ENCODE peak calls at places on chromosomes 1 and 21, in seven cellular contexts. Y is left ventricle myocardium superior, W is NCI-H774, L is erythroblast, S is body of pancreas, K is hippocampal formation, X is fibroblast of villous mesenchyme. E is an unnamed sample.
A peak's percentile ranks its signal among the peaks of the same experiment; 100 is the strongest.

GRCh38 chr1:243748227-243748626 is 101.8 kb downstream of the AKT3 start:
- DNase-seq in X (peak; percentile 7), W (no peak), S (no peak), K (no peak), Y (no peak), L (no peak), E (no peak)

GRCh38 chr1:71072273-71072672 is 8.6 kb downstream of the ZRANB2 start:
- DNase-seq in X (no peak), Y (no peak), S (no peak), W (no peak), K (no peak), L (no peak), E (no peak)

GRCh38 chr1:27499142-27499541 is 9.2 kb upstream of the WASF2 start:
- DNase-seq in S (no peak), W (no peak), L (no peak), K (no peak), Y (no peak), X (no peak), E (no peak)

GRCh38 chr1:235327559-235328270 is at the start of gene ARID4B:
- DNase-seq in W (peak; percentile 67), X (no peak), L (no peak), Y (peak; percentile 85), S (no peak), K (peak; percentile 79), E (peak; percentile 64)

GRCh38 chr1:58290685-58291372 is 255.7 kb downstream of the OMA1 start:
- DNase-seq in W (no peak), S (peak; percentile 7), Y (no peak), X (peak; percentile 31), K (no peak), L (no peak), E (no peak)

GRCh38 chr1:93749894-93750301 is 68.3 kb upstream of the BCAR3 start:
- DNase-seq in W (no peak), S (peak; percentile 30), K (no peak), X (no peak), L (no peak), Y (no peak), E (no peak)

GRCh38 chr1:34408011-34408410 is 231.3 kb downstream of the C1orf94 start:
- DNase-seq in S (no peak), Y (no peak), K (no peak), X (no peak), L (no peak), W (no peak), E (no peak)

GRCh38 chr1:19738106-19738505 is 61.6 kb downstream of the TMCO4 start:
- DNase-seq in Y (peak; percentile 45), K (no peak), W (no peak), S (peak; percentile 45), X (no peak), L (no peak), E (no peak)

GRCh38 chr1:39266269-39266668 is 61.8 kb downstream of the MACF1 start:
- DNase-seq in L (peak; percentile 17), Y (no peak), S (no peak), X (peak; percentile 46), K (peak; percentile 31), W (no peak), E (no peak)

GRCh38 chr1:198686069-198686728 is 47.4 kb downstream of the PTPRC start:
- DNase-seq in W (peak; percentile 41), L (peak; percentile 35), X (peak; percentile 65), S (no peak), Y (no peak), K (peak; percentile 70), E (no peak)

GRCh38 chr21:44952116-44952928 is 12.5 kb downstream of the SLX9 start:
- DNase-seq in K (no peak), L (no peak), X (no peak), S (no peak), W (no peak), Y (peak; percentile 82), E (no peak)

GRCh38 chr1:59008599-59009347 is 224.9 kb upstream of the JUN start:
- DNase-seq in X (peak; percentile 36), K (no peak), Y (no peak), S (no peak), W (no peak), L (peak; percentile 25), E (no peak)

GRCh38 chr1:157753611-157754010 is 23.3 kb downstream of the FCRL2 start:
- DNase-seq in Y (no peak), S (no peak), X (no peak), K (no peak), W (no peak), L (no peak), E (no peak)

GRCh38 chr1:82903626-82904025 is 1095.3 kb downstream of the TTLL7 start:
- DNase-seq in X (no peak), K (no peak), W (no peak), L (no peak), S (no peak), Y (no peak), E (no peak)

GRCh38 chr1:218349365-218350021 is 4.4 kb downstream of the TGFB2 start:
- DNase-seq in Y (no peak), X (no peak), K (no peak), L (no peak), W (no peak), S (no peak), E (no peak)

GRCh38 chr1:156366832-156367231 is 2.2 kb upstream of the RHBG start:
- DNase-seq in X (no peak), S (no peak), W (no peak), L (no peak), K (no peak), Y (no peak), E (no peak)

GRCh38 chr1:161954466-161954865 is 69.2 kb downstream of the OLFML2B start:
- DNase-seq in W (no peak), K (no peak), X (no peak), S (no peak), L (no peak), Y (no peak), E (no peak)

GRCh38 chr1:39409055-39409816 is 82.2 kb upstream of the BMP8A start:
- DNase-seq in X (peak; percentile 82), Y (peak; percentile 67), K (no peak), S (peak; percentile 59), W (peak; percentile 48), L (no peak), E (no peak)

GRCh38 chr1:87478231-87478630 is 149.6 kb downstream of the LMO4 start:
- DNase-seq in Y (peak; percentile 50), W (no peak), S (peak; percentile 26), K (no peak), X (peak; percentile 21), L (no peak), E (no peak)

GRCh38 chr1:101938681-101939080 is 58.0 kb downstream of the OLFM3 start:
- DNase-seq in L (no peak), W (no peak), S (no peak), K (no peak), Y (no peak), X (no peak), E (no peak)

GRCh38 chr21:31397939-31398338 is 53.9 kb upstream of the TIAM1 start:
- DNase-seq in L (no peak), W (no peak), X (no peak), Y (no peak), K (no peak), S (no peak), E (no peak)

GRCh38 chr1:233636503-233636877 is 22.6 kb downstream of the KCNK1 start:
- DNase-seq in L (no peak), Y (no peak), W (no peak), S (no peak), K (no peak), X (no peak), E (no peak)

GRCh38 chr1:91024501-91025119 is 2.8 kb upstream of the ZNF644 start:
- DNase-seq in L (no peak), K (no peak), Y (no peak), W (no peak), X (no peak), S (no peak), E (no peak)

GRCh38 chr1:199746985-199747384 is 280.5 kb upstream of the NR5A2 start:
- DNase-seq in L (no peak), Y (no peak), K (no peak), S (no peak), W (no peak), X (no peak), E (no peak)

GRCh38 chr1:201013031-201013485 is 10.5 kb downstream of the KIF21B start:
- DNase-seq in Y (no peak), S (no peak), W (no peak), X (no peak), K (no peak), L (no peak), E (no peak)

GRCh38 chr1:80171101-80171500 is 1164.6 kb upstream of the ADGRL4 start:
- DNase-seq in L (no peak), X (no peak), W (no peak), K (no peak), Y (no peak), S (peak; percentile 22), E (no peak)

GRCh38 chr1:59077739-59078503 is 219.0 kb upstream of the FGGY start:
- DNase-seq in L (no peak), W (peak; percentile 68), K (no peak), X (no peak), S (no peak), Y (no peak), E (no peak)

GRCh38 chr1:160756617-160757206 is 17.7 kb downstream of the SLAMF7 start:
- DNase-seq in L (no peak), K (no peak), S (no peak), W (no peak), Y (no peak), X (no peak), E (no peak)

GRCh38 chr1:157992031-157992568 is 1.3 kb upstream of the KIRREL1 start:
- DNase-seq in L (peak; percentile 61), S (peak; percentile 71), K (peak; percentile 66), W (peak; percentile 2), X (peak; percentile 69), Y (peak; percentile 80), E (no peak)

GRCh38 chr1:97898948-97899347 is 21.9 kb downstream of the DPYD start:
- DNase-seq in K (no peak), Y (no peak), X (no peak), L (no peak), W (no peak), S (no peak), E (no peak)

GRCh38 chr1:153348511-153349362 is at the start of gene PGLYRP4:
- DNase-seq in L (no peak), S (no peak), W (no peak), K (no peak), Y (no peak), X (no peak), E (no peak)